ENCODE peak calls at places on chromosomes 12 and 14, in nine cellular contexts. V, S, U, E, Q, J, D, X and R are unnamed samples.

GRCh38 chr12:53502331-53502730 is 1.2 kb downstream of the TARBP2 start:
- DNase-seq in X (no peak), V (no peak), Q (no peak), U (no peak), J (no peak), D (no peak), S (no peak), E (no peak), R (no peak)

GRCh38 chr12:52257074-52257551 is 17.3 kb upstream of the KRT86 start:
- DNase-seq in U (no peak), V (no peak), E (no peak), Q (no peak), D (no peak), J (no peak), S (no peak), X (no peak), R (no peak)

GRCh38 chr14:92511472-92512247 is 1.9 kb upstream of the RIN3 start:
- DNase-seq in S (no peak), X (no peak), V (no peak), Q (no peak), E (no peak), U (peak; percentile 33), J (peak; percentile 48), D (peak; percentile 44), R (no peak)

GRCh38 chr12:75850751-75851462 is 180.7 kb downstream of the PHLDA1 start:
- DNase-seq in U (no peak), J (no peak), Q (no peak), S (no peak), E (no peak), X (no peak), V (no peak), D (peak; percentile 15), R (no peak)

GRCh38 chr12:104219361-104219892 is 3.8 kb downstream of the TXNRD1 start:
- DNase-seq in D (peak; percentile 80), J (peak; percentile 82), U (peak; percentile 35), Q (peak; percentile 44), E (no peak), V (no peak), S (peak; percentile 43), X (no peak), R (no peak)

GRCh38 chr12:102534899-102535298 is 54.5 kb upstream of the IGF1 start:
- DNase-seq in E (no peak), U (peak; percentile 9), V (no peak), J (no peak), Q (no peak), X (no peak), S (no peak), D (no peak), R (no peak)

GRCh38 chr12:41981013-41981412 is 163.7 kb downstream of the GXYLT1 start:
- DNase-seq in J (no peak), E (no peak), D (no peak), X (no peak), Q (no peak), U (no peak), S (no peak), V (no peak), R (no peak)

GRCh38 chr14:63562414-63562813 is 19.2 kb upstream of the PPP2R5E start:
- DNase-seq in E (no peak), X (no peak), J (no peak), S (no peak), U (no peak), V (no peak), Q (no peak), D (no peak), R (no peak)

GRCh38 chr12:96034631-96035282 is 630 bp downstream of the LTA4H start:
- DNase-seq in E (peak; percentile 60), S (no peak), U (peak; percentile 44), J (no peak), Q (no peak), X (no peak), V (no peak), D (peak; percentile 37), R (no peak)

GRCh38 chr12:82740129-82741000 is 53.7 kb downstream of the TMTC2 start:
- DNase-seq in V (no peak), U (no peak), J (peak; percentile 1), E (no peak), X (no peak), Q (no peak), S (no peak), D (peak; percentile 9), R (no peak)

GRCh38 chr12:46160081-46160980 is 108.5 kb downstream of the SLC38A1 start:
- DNase-seq in V (no peak), J (no peak), E (no peak), X (no peak), D (peak; percentile 84), S (no peak), U (peak; percentile 34), Q (no peak), R (no peak)

GRCh38 chr12:95571369-95571768 is 20.1 kb upstream of the USP44 start:
- DNase-seq in J (no peak), S (no peak), V (no peak), D (no peak), Q (no peak), E (no peak), U (no peak), X (no peak), R (no peak)

GRCh38 chr14:56331815-56332214 is 213.6 kb downstream of the PELI2 start:
- DNase-seq in D (no peak), V (no peak), E (no peak), S (no peak), X (no peak), J (no peak), U (peak; percentile 15), Q (no peak), R (no peak)

GRCh38 chr12:122064034-122064777 is 14.3 kb upstream of the MLXIP start:
- DNase-seq in X (peak; percentile 81), S (peak; percentile 99), V (peak; percentile 64), D (peak; percentile 68), E (peak; percentile 91), U (peak; percentile 92), Q (peak; percentile 66), J (no peak), R (peak; percentile 71)

GRCh38 chr12:89349814-89350213 is 2.5 kb downstream of the DUSP6 start:
- DNase-seq in U (peak; percentile 38), D (no peak), E (no peak), V (no peak), Q (no peak), S (peak; percentile 57), X (no peak), J (no peak), R (no peak)

GRCh38 chr14:77043984-77044485 is 15.5 kb upstream of the IRF2BPL start:
- DNase-seq in J (no peak), E (no peak), S (no peak), Q (no peak), V (no peak), D (no peak), U (no peak), X (no peak), R (no peak)

GRCh38 chr14:77045570-77045890 is 17.0 kb upstream of the IRF2BPL start:
- DNase-seq in E (peak; percentile 45), S (peak; percentile 73), D (peak; percentile 83), U (no peak), X (no peak), Q (no peak), J (no peak), V (peak; percentile 81), R (no peak)

GRCh38 chr14:77046706-77047105 is 18.2 kb upstream of the IRF2BPL start:
- DNase-seq in D (peak; percentile 88), S (no peak), Q (no peak), J (no peak), E (no peak), V (no peak), U (no peak), X (no peak), R (no peak)

GRCh38 chr14:77043177-77043983 is 14.9 kb upstream of the IRF2BPL start:
- DNase-seq in V (no peak), E (no peak), D (no peak), Q (no peak), J (no peak), X (no peak), U (no peak), S (peak; percentile 62), R (no peak)

DNA sequence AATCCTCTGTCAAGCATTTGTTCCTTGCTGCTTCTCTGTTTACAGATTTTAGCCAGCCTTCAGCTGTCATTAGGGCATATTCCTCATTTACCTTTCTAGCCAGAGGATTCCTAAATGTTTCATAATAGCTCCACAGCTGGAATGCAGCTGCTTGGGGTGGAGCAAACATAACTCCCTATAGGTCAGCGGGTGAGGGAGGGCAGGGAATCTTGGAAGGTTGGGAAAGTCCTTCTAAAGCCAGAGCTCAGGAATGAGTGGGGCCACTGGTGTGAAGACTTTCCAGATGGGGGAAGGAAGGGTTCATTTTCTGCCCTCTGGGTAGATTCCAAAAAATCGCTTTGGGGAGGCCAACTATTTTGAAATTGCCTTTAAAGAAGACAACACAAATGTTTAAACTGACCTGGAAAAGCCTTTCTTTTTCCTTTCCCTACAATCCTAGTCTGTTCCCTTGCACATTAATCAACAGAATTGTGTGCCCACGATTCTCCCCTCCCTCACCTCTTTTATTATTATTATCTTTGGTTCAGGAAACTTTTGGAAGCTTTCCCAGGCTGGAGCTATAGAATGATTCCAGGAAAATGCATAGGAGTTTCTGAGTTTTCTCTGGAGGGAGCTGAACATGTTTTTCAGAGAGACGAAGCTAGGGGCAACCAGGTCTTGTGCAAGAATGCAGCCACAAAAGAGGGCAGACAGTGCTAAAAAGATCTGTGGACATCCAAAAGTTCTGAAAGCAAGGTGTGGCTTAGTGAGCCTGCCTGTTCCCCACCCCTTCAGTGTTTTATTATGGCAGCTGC is 16.5 kb upstream of the IRF2BPL start:
- DNase-seq in X (no peak), Q (no peak), J (no peak), D (peak; percentile 37), U (no peak), V (no peak), E (peak; percentile 62), S (peak; percentile 59), R (no peak)
- H3K4me1 ChIP-seq in X (peaks cover 60% of the 10 kb centered on the region), Q (peaks cover 59% of the 10 kb centered on the region), J (peaks cover 72% of the 10 kb centered on the region), D (peaks cover 16% of the 10 kb centered on the region), U (peaks cover 63% of the 10 kb centered on the region), V (peaks cover 64% of the 10 kb centered on the region), E (peaks cover 62% of the 10 kb centered on the region), S (peaks cover 66% of the 10 kb centered on the region), R (peaks cover 61% of the 10 kb centered on the region)

DNA sequence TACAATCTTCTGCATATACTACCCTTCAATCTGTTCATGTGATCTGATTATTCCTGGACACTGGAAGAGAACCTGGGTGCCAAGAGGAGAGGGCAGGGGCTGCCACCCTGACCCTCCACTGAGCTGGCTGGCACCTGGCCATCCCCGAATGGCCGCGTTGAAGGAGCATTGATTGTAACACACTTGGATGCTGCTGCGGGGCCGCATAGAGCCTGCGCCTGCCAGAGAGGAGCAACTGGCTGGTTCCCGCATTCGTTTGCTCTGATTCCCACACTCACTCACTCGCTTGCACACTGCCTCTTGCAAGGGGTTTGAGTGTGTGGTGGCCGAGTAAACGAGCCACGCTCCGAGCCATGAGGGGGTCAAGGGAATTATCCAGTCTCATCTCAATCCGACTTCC is 32.4 kb downstream of the PSEN1 start:
- DNase-seq in Q (no peak), X (no peak), J (no peak), D (no peak), U (no peak), S (no peak), V (no peak), E (no peak), R (no peak)
- H3K36me3 ChIP-seq in Q (no peaks in the 10 kb centered on the region), X (peaks cover 38% of the 10 kb centered on the region), J (peaks cover 7% of the 10 kb centered on the region), D (peaks cover 33% of the 10 kb centered on the region), U (peaks cover 67% of the 10 kb centered on the region), S (no peaks in the 10 kb centered on the region), V (peaks cover 100% of the 10 kb centered on the region), E (peaks cover 6% of the 10 kb centered on the region), R (peaks cover 19% of the 10 kb centered on the region)

GRCh38 chr12:50569876-50570275 is 65.1 kb downstream of the DIP2B start:
- DNase-seq in E (no peak), Q (no peak), U (no peak), X (no peak), D (no peak), V (no peak), S (no peak), J (no peak), R (no peak)
- H3K4me1 ChIP-seq in E (peaks cover 47% of the 10 kb centered on the region), Q (peaks cover 57% of the 10 kb centered on the region), U (peaks cover 22% of the 10 kb centered on the region), X (peaks cover 51% of the 10 kb centered on the region), D (no peaks in the 10 kb centered on the region), V (peaks cover 59% of the 10 kb centered on the region), S (peaks cover 74% of the 10 kb centered on the region), J (peaks cover 25% of the 10 kb centered on the region), R (no peaks in the 10 kb centered on the region)

GRCh38 chr12:48084841-48085460 is 20.9 kb downstream of the SENP1 start:
- DNase-seq in Q (no peak), V (no peak), J (no peak), X (no peak), D (no peak), S (no peak), U (no peak), E (no peak), R (no peak)
- H3K36me3 ChIP-seq in Q (peaks cover 3% of the 10 kb centered on the region), V (peaks cover 84% of the 10 kb centered on the region), J (peaks cover 26% of the 10 kb centered on the region), X (peaks cover 19% of the 10 kb centered on the region), D (peaks cover 13% of the 10 kb centered on the region), S (no peaks in the 10 kb centered on the region), U (peaks cover 72% of the 10 kb centered on the region), E (peaks cover 11% of the 10 kb centered on the region), R (peaks cover 45% of the 10 kb centered on the region)